ENCODE peak calls at places on chromosomes 5 and 9, in nine cellular contexts. F is HCT116; D is CD8-positive, alpha-beta T cell; J is kidney epithelial cell; N is ovary; S is stomach; H is coronary artery; W is thyroid gland; X is breast epithelium. I is an unnamed sample.

GRCh38 chr5:75694781-75695180 is 22.5 kb downstream of the POC5 start:
- DNase-seq in F (no peak), D (no peak), J (no peak), N (no peak), S (no peak), H (no peak), W (no peak), X (no peak), I (no peak)

GRCh38 chr9:69395718-69396117 is 70.7 kb downstream of the ENTREP1 start:
- DNase-seq in F (no peak), D (no peak), J (no peak), N (no peak), S (no peak), H (no peak), W (no peak), X (peak; percentile 91), I (no peak)

GRCh38 chr5:177495243-177496060 is 2.0 kb downstream of the PDLIM7 start:
- DNase-seq in F (no peak), D (no peak), J (peak; percentile 77), N (peak; percentile 64), S (peak; percentile 42), H (peak; percentile 95), W (peak; percentile 11), X (peak; percentile 71), I (peak; percentile 68)

GRCh38 chr5:9284781-9285307 is 261.0 kb downstream of the SEMA5A start:
- DNase-seq in F (no peak), D (no peak), J (no peak), N (no peak), S (no peak), H (no peak), W (no peak), X (no peak), I (no peak)

GRCh38 chr9:137205126-137206069 is at the start of the genes NDOR1 and TMEM203:
- DNase-seq in F (peak; percentile 62), D (peak; percentile 92), J (no peak), N (peak; percentile 92), S (peak; percentile 94), H (peak; percentile 91), W (peak; percentile 92), X (peak; percentile 79), I (peak; percentile 89)

GRCh38 chr5:174188300-174188699 is 142.8 kb downstream of the NSG2 start:
- DNase-seq in F (peak; percentile 29), D (no peak), J (no peak), N (no peak), S (no peak), H (peak; percentile 38), W (no peak), X (no peak), I (no peak)

GRCh38 chr5:88692979-88693932 is 189.7 kb downstream of the MEF2C start:
- DNase-seq in F (no peak), D (no peak), J (no peak), N (no peak), S (no peak), H (no peak), W (no peak), X (no peak), I (peak; percentile 30)

GRCh38 chr5:122942164-122942914 is 94.2 kb downstream of the PPIC start:
- DNase-seq in F (no peak), D (no peak), J (no peak), N (no peak), S (no peak), H (no peak), W (no peak), X (no peak), I (peak; percentile 10)

GRCh38 chr9:127210851-127211730 is 53.5 kb upstream of the GARNL3 start:
- DNase-seq in F (no peak), D (no peak), J (no peak), N (no peak), S (no peak), H (no peak), W (no peak), X (no peak), I (no peak)

GRCh38 chr5:103804714-103805113 is 242.1 kb upstream of the NUDT12 start:
- DNase-seq in F (no peak), D (no peak), J (no peak), N (no peak), S (no peak), H (no peak), W (no peak), X (no peak), I (peak; percentile 16)

GRCh38 chr5:32684261-32684660 is 26.9 kb upstream of the NPR3 start:
- DNase-seq in F (no peak), D (no peak), J (no peak), N (no peak), S (no peak), H (no peak), W (no peak), X (no peak), I (no peak)

GRCh38 chr9:109574061-109574882 is 76.2 kb upstream of the PTPN3 start:
- DNase-seq in F (peak; percentile 38), D (no peak), J (peak; percentile 32), N (no peak), S (no peak), H (no peak), W (peak; percentile 24), X (no peak), I (peak; percentile 67)

GRCh38 chr5:73387630-73388370 is 60.8 kb downstream of the FOXD1 start:
- DNase-seq in F (no peak), D (peak; percentile 36), J (no peak), N (no peak), S (no peak), H (no peak), W (no peak), X (no peak), I (no peak)

GRCh38 chr5:14213253-14213652 is 70.1 kb downstream of the TRIO start:
- DNase-seq in F (no peak), D (no peak), J (no peak), N (no peak), S (no peak), H (no peak), W (no peak), X (no peak), I (peak; percentile 40)

GRCh38 chr5:80249876-80250275 is 6.0 kb downstream of the SERINC5 start:
- DNase-seq in F (no peak), D (no peak), J (no peak), N (no peak), S (no peak), H (no peak), W (no peak), X (no peak), I (no peak)

GRCh38 chr5:119393746-119394145 is 37.9 kb downstream of the TNFAIP8 start:
- DNase-seq in F (no peak), D (no peak), J (no peak), N (no peak), S (no peak), H (no peak), W (no peak), X (no peak), I (peak; percentile 63)

GRCh38 chr5:122444411-122444810 is 132.4 kb downstream of the SNCAIP start:
- DNase-seq in F (no peak), D (no peak), J (no peak), N (no peak), S (no peak), H (no peak), W (no peak), X (no peak), I (no peak)

GRCh38 chr5:179906294-179906794 is 1.4 kb downstream of the TBC1D9B start:
- DNase-seq in F (no peak), D (no peak), J (no peak), N (no peak), S (no peak), H (no peak), W (no peak), X (no peak), I (no peak)
- H3K4me3 ChIP-seq in F (peak overlapping the region; percentile 90), D (peak overlapping the region; percentile 44), J (peak overlapping the region; percentile 62), N (no peak overlapping the region), S (peak overlapping the region; percentile 67), H (peak overlapping the region; percentile 87), W (no peak overlapping the region), X (peak overlapping the region; percentile 83), I (peak overlapping the region; percentile 82)

GRCh38 chr5:138303365-138303764 is 28.2 kb downstream of the CDC25C start:
- DNase-seq in F (no peak), D (no peak), J (no peak), N (no peak), S (no peak), H (no peak), W (no peak), X (no peak), I (peak; percentile 50)

GRCh38 chr5:138305797-138306196 is 25.8 kb downstream of the CDC25C start:
- DNase-seq in F (no peak), D (no peak), J (no peak), N (peak; percentile 28), S (peak; percentile 32), H (no peak), W (peak; percentile 74), X (peak; percentile 91), I (peak; percentile 80)
- TF ChIP-seq CTCF in F (no peak), D (no peak), J (no peak), N (no peak), S (no peak), H (no peak), W (no peak), X (no peak), I (peak; percentile 21)

DNA sequence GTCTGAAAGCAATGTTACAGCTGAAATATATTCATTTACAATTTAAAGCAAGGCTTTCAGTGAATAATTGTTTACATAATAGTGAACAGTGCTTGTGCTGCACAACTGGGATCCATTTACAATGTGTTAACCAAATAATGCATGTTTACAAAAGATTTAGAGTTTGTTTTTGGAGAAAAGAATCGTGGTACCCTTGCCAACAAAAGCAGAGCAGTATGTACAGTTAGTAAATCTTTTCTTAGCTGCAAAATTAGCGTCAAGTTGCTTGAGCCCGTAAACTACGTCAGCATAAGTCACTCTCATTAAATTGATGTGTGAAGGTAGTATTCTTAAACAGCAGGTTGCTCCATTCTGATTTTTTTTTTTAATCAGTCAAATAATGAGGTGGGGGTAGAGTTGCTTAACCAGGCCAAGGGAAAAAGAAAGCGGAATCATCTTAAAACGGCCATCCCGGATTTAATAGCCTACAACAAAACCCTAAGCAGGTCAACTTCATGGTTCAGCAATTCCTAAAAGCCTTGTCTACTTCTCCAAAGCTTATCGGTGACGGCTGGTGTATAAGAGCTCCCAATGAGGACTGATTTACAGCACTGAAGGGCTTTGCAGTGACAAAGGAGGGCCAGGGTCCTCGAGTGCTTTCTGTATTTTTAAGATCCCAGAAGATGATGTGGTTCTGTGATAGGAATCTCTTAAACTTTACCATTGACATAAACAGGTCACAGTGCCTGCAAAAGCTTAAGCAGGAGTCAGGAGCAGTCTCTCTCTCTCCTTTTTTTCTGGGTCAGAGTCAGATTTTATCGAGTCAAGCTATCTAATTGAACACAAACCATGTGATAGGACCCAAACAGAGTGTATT is 663.3 kb upstream of the ZNF608 start:
- DNase-seq in F (no peak), D (no peak), J (no peak), N (no peak), S (no peak), H (no peak), W (peak; percentile 6), X (no peak), I (peak; percentile 24)
- H3K4me3 ChIP-seq in F (no peak overlapping the region), D (no peak overlapping the region), J (no peak overlapping the region), N (peak overlapping the region; percentile 7), S (no peak overlapping the region), H (no peak overlapping the region), W (no peak overlapping the region), X (no peak overlapping the region), I (no peak overlapping the region)

DNA sequence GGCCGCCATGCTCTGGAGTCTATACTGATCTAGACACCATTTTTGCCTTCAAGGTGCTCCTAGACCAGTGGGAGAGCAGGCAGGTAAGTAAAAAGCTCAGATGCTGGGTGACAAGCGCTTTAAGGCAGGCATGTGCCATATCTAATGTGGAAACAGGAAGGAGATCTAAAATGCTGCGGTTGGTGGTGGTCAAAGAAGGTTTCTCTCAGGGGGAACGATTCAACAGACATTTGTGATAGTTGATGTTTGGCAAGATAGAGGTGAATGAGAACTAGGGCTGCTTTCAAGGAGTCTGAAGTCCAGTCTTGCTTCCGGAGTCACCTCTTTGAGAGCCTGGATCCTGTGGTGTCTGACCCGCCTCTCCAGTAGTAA is 146.2 kb upstream of the KLF4 start:
- DNase-seq in F (no peak), D (no peak), J (no peak), N (no peak), S (no peak), H (no peak), W (no peak), X (no peak), I (no peak)
- TF ChIP-seq CTCF in F (no peak), D (no peak), J (no peak), N (no peak), S (no peak), H (no peak), W (no peak), X (no peak), I (no peak)

I was measured in epithelial cell of esophagus.